ENCODE peak calls at places on chromosome X, in eight cellular contexts. Q, S, O, T, B, C, G and V are unnamed samples.

GRCh38 chrX:100647739-100648138 is 3.7 kb downstream of the SRPX2 start:
- DNase-seq in Q (no peak), S (no peak), O (no peak), T (no peak), B (no peak), C (no peak), G (no peak), V (no peak)

GRCh38 chrX:12610079-12610478 is 181.1 kb upstream of the PRPS2 start:
- DNase-seq in Q (no peak), S (no peak), O (no peak), T (no peak), B (peak), C (no peak), G (no peak), V (no peak)

GRCh38 chrX:85419293-85419692 is 39.8 kb upstream of the POF1B start:
- DNase-seq in Q (no peak), S (no peak), O (no peak), T (no peak), B (no peak), C (no peak), G (no peak), V (no peak)

GRCh38 chrX:45712067-45712466 is 511.4 kb upstream of the DIPK2B start:
- DNase-seq in Q (no peak), S (no peak), O (no peak), T (no peak), B (no peak), C (no peak), G (no peak), V (no peak)

GRCh38 chrX:16671005-16671404 is 21.0 kb downstream of the S100G start:
- DNase-seq in Q (peak), S (no peak), O (peak), T (no peak), B (peak), C (peak), G (peak), V (peak)

GRCh38 chrX:43644124-43644701 is 11.9 kb upstream of the MAOA start:
- DNase-seq in Q (no peak), S (no peak), O (no peak), T (no peak), B (peak), C (peak), G (no peak), V (no peak)

GRCh38 chrX:132092439-132093065 is 35.3 kb downstream of the FRMD7 start:
- DNase-seq in Q (peak), S (peak), O (peak), T (peak), B (peak), C (peak), G (peak), V (peak)

GRCh38 chrX:116246261-116246660 is 75.7 kb downstream of the AGTR2 start:
- DNase-seq in Q (no peak), S (no peak), O (no peak), T (no peak), B (no peak), C (no peak), G (no peak), V (no peak)

GRCh38 chrX:68375803-68376202 is 57.5 kb downstream of the OPHN1 start:
- DNase-seq in Q (no peak), S (no peak), O (no peak), T (no peak), B (no peak), C (no peak), G (no peak), V (no peak)

GRCh38 chrX:51641421-51642021 is 22.8 kb upstream of the CENPVL3 start:
- DNase-seq in Q (peak), S (no peak), O (no peak), T (no peak), B (peak), C (peak), G (peak), V (peak)

GRCh38 chrX:74242050-74242449 is 61.9 kb upstream of the ZCCHC13 start:
- DNase-seq in Q (no peak), S (no peak), O (no peak), T (no peak), B (peak), C (no peak), G (no peak), V (no peak)

GRCh38 chrX:69232945-69233344 is 67.7 kb upstream of the PJA1 start:
- DNase-seq in Q (no peak), S (no peak), O (no peak), T (no peak), B (no peak), C (no peak), G (no peak), V (no peak)

GRCh38 chrX:15349046-15349445 is 13.7 kb upstream of the PIGA start:
- DNase-seq in Q (peak), S (peak), O (no peak), T (no peak), B (peak), C (peak), G (peak), V (peak)

GRCh38 chrX:109831326-109831985 is 98.4 kb upstream of the ACSL4 start:
- DNase-seq in Q (no peak), S (no peak), O (no peak), T (no peak), B (no peak), C (no peak), G (no peak), V (no peak)